ENCODE peak calls at places on chromosome 12, in nine cellular contexts. One of them, this sample, is unnamed.

GRCh38 chr12:15979096-15980091 is 68.3 kb downstream of the DERA start:
- DNase-seq in IMR-90: peak; percentile 93
- DNase-seq in colonic mucosa: peak; percentile 33
- DNase-seq in mucosa of descending colon: no peak
- DNase-seq in A549: peak; percentile 32
- DNase-seq in adrenal gland: no peak
- DNase-seq in SK-N-SH: peak; percentile 45
- DNase-seq in heart left ventricle: no peak
- DNase-seq in fibroblast of lung: peak; percentile 97
- DNase-seq in this sample: peak; percentile 69

GRCh38 chr12:46572644-46573630 is 200.4 kb upstream of the SLC38A2 start:
- DNase-seq in colonic mucosa: no peak
- DNase-seq in adrenal gland: no peak
- DNase-seq in SK-N-SH: no peak
- DNase-seq in A549: no peak
- DNase-seq in IMR-90: no peak
- DNase-seq in mucosa of descending colon: no peak
- DNase-seq in heart left ventricle: no peak
- DNase-seq in fibroblast of lung: no peak
- DNase-seq in this sample: no peak

GRCh38 chr12:123097521-123098084 is 53.3 kb downstream of the PITPNM2 start:
- DNase-seq in colonic mucosa: peak; percentile 45
- DNase-seq in heart left ventricle: peak; percentile 80
- DNase-seq in adrenal gland: peak; percentile 93
- DNase-seq in SK-N-SH: no peak
- DNase-seq in fibroblast of lung: no peak
- DNase-seq in mucosa of descending colon: no peak
- DNase-seq in A549: no peak
- DNase-seq in IMR-90: no peak
- DNase-seq in this sample: no peak

GRCh38 chr12:86249276-86249675 is 6.9 kb downstream of the MGAT4C start:
- DNase-seq in SK-N-SH: no peak
- DNase-seq in adrenal gland: no peak
- DNase-seq in A549: no peak
- DNase-seq in heart left ventricle: no peak
- DNase-seq in IMR-90: no peak
- DNase-seq in mucosa of descending colon: no peak
- DNase-seq in fibroblast of lung: peak; percentile 75
- DNase-seq in colonic mucosa: no peak
- DNase-seq in this sample: no peak

GRCh38 chr12:111582133-111582747 is 16.9 kb downstream of the ATXN2 start:
- DNase-seq in heart left ventricle: no peak
- DNase-seq in mucosa of descending colon: no peak
- DNase-seq in adrenal gland: no peak
- DNase-seq in SK-N-SH: no peak
- DNase-seq in IMR-90: no peak
- DNase-seq in colonic mucosa: no peak
- DNase-seq in A549: no peak
- DNase-seq in fibroblast of lung: no peak
- DNase-seq in this sample: no peak

GRCh38 chr12:54369597-54370217 is 5.4 kb upstream of the GPR84 start:
- DNase-seq in colonic mucosa: no peak
- DNase-seq in heart left ventricle: no peak
- DNase-seq in A549: no peak
- DNase-seq in IMR-90: no peak
- DNase-seq in SK-N-SH: no peak
- DNase-seq in adrenal gland: no peak
- DNase-seq in fibroblast of lung: no peak
- DNase-seq in mucosa of descending colon: no peak
- DNase-seq in this sample: no peak

GRCh38 chr12:118058881-118059644 is 1.9 kb downstream of the WSB2 start:
- DNase-seq in adrenal gland: no peak
- DNase-seq in IMR-90: peak; percentile 47
- DNase-seq in heart left ventricle: no peak
- DNase-seq in mucosa of descending colon: no peak
- DNase-seq in SK-N-SH: no peak
- DNase-seq in A549: no peak
- DNase-seq in colonic mucosa: no peak
- DNase-seq in fibroblast of lung: peak; percentile 82
- DNase-seq in this sample: no peak

GRCh38 chr12:92570056-92570753 is 132.6 kb upstream of the PLEKHG7 start:
- DNase-seq in mucosa of descending colon: no peak
- DNase-seq in SK-N-SH: peak; percentile 49
- DNase-seq in fibroblast of lung: peak; percentile 70
- DNase-seq in A549: peak; percentile 88
- DNase-seq in adrenal gland: peak; percentile 87
- DNase-seq in heart left ventricle: peak; percentile 71
- DNase-seq in IMR-90: peak; percentile 86
- DNase-seq in colonic mucosa: peak; percentile 79
- DNase-seq in this sample: peak; percentile 91

GRCh38 chr12:27772328-27773049 is 7.5 kb upstream of the KLHL42 start:
- DNase-seq in IMR-90: peak; percentile 35
- DNase-seq in SK-N-SH: no peak
- DNase-seq in A549: no peak
- DNase-seq in adrenal gland: no peak
- DNase-seq in colonic mucosa: no peak
- DNase-seq in heart left ventricle: no peak
- DNase-seq in mucosa of descending colon: no peak
- DNase-seq in fibroblast of lung: peak; percentile 17
- DNase-seq in this sample: no peak

GRCh38 chr12:57611810-57612710 is 825 bp downstream of the ARHGEF25 start:
- DNase-seq in colonic mucosa: no peak
- DNase-seq in IMR-90: no peak
- DNase-seq in adrenal gland: no peak
- DNase-seq in fibroblast of lung: no peak
- DNase-seq in SK-N-SH: peak; percentile 64
- DNase-seq in A549: no peak
- DNase-seq in mucosa of descending colon: no peak
- DNase-seq in heart left ventricle: no peak
- DNase-seq in this sample: no peak

GRCh38 chr12:2339022-2339431 is 286.2 kb downstream of the CACNA1C start:
- DNase-seq in fibroblast of lung: peak; percentile 92
- DNase-seq in A549: peak; percentile 23
- DNase-seq in colonic mucosa: no peak
- DNase-seq in IMR-90: peak; percentile 96
- DNase-seq in SK-N-SH: no peak
- DNase-seq in adrenal gland: no peak
- DNase-seq in heart left ventricle: no peak
- DNase-seq in mucosa of descending colon: no peak
- DNase-seq in this sample: peak; percentile 89

GRCh38 chr12:57620936-57621496 is 9.8 kb downstream of the ARHGEF25 start:
- DNase-seq in SK-N-SH: peak; percentile 59
- DNase-seq in IMR-90: no peak
- DNase-seq in adrenal gland: no peak
- DNase-seq in colonic mucosa: no peak
- DNase-seq in A549: no peak
- DNase-seq in fibroblast of lung: no peak
- DNase-seq in heart left ventricle: no peak
- DNase-seq in mucosa of descending colon: no peak
- DNase-seq in this sample: no peak

GRCh38 chr12:92952394-92952793 is 23.3 kb upstream of the EEA1 start:
- DNase-seq in A549: no peak
- DNase-seq in IMR-90: no peak
- DNase-seq in mucosa of descending colon: no peak
- DNase-seq in SK-N-SH: no peak
- DNase-seq in adrenal gland: no peak
- DNase-seq in heart left ventricle: no peak
- DNase-seq in colonic mucosa: no peak
- DNase-seq in fibroblast of lung: no peak
- DNase-seq in this sample: no peak

GRCh38 chr12:11731455-11731854 is 82.0 kb downstream of the ETV6 start:
- DNase-seq in SK-N-SH: no peak
- DNase-seq in IMR-90: peak; percentile 73
- DNase-seq in colonic mucosa: no peak
- DNase-seq in fibroblast of lung: peak; percentile 85
- DNase-seq in A549: peak; percentile 21
- DNase-seq in adrenal gland: no peak
- DNase-seq in heart left ventricle: no peak
- DNase-seq in mucosa of descending colon: no peak
- DNase-seq in this sample: no peak

GRCh38 chr12:69509308-69509736 is 39.1 kb downstream of the FRS2 start:
- DNase-seq in IMR-90: peak; percentile 46
- DNase-seq in adrenal gland: no peak
- DNase-seq in A549: no peak
- DNase-seq in mucosa of descending colon: no peak
- DNase-seq in heart left ventricle: no peak
- DNase-seq in SK-N-SH: peak; percentile 40
- DNase-seq in colonic mucosa: no peak
- DNase-seq in fibroblast of lung: peak; percentile 71
- DNase-seq in this sample: no peak

GRCh38 chr12:56243731-56244181 is 13.9 kb downstream of the SLC39A5 start:
- DNase-seq in heart left ventricle: no peak
- DNase-seq in SK-N-SH: peak; percentile 69
- DNase-seq in IMR-90: no peak
- DNase-seq in fibroblast of lung: no peak
- DNase-seq in mucosa of descending colon: no peak
- DNase-seq in adrenal gland: peak; percentile 87
- DNase-seq in A549: no peak
- DNase-seq in colonic mucosa: no peak
- DNase-seq in this sample: no peak

DNA sequence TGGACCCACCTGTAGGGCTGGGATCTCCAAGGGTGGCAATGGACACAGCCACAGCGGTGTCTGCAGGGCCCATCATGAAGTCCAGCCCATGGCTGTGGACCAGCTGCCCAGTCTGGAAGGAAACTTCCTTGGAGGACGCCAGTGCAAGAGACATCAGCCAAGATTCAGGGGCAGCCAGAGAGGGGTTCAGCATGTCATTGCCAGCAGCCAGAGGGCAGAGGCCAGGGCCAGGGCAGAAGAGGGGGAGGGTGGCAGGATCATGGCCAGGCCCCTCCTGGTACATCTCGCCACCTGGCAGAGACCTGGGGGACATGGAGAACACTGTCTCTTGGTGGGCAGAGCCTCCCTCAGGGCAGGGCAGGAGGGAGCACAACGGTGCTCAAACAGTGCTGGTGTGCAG is 10.2 kb downstream of the ANHX start:
- DNase-seq in IMR-90: no peak
- DNase-seq in adrenal gland: no peak
- DNase-seq in mucosa of descending colon: no peak
- DNase-seq in heart left ventricle: no peak
- DNase-seq in colonic mucosa: no peak
- DNase-seq in SK-N-SH: no peak
- DNase-seq in A549: no peak
- DNase-seq in fibroblast of lung: no peak
- DNase-seq in this sample: no peak
- H3K9me3 ChIP-seq in IMR-90: peaks cover 68% of the 10 kb centered on the region
- H3K9me3 ChIP-seq in adrenal gland: no peaks in the 10 kb centered on the region
- H3K9me3 ChIP-seq in mucosa of descending colon: peaks cover 54% of the 10 kb centered on the region
- H3K9me3 ChIP-seq in heart left ventricle: no peaks in the 10 kb centered on the region
- H3K9me3 ChIP-seq in colonic mucosa: no peaks in the 10 kb centered on the region
- H3K9me3 ChIP-seq in SK-N-SH: no peaks in the 10 kb centered on the region
- H3K9me3 ChIP-seq in A549: peaks cover 69% of the 10 kb centered on the region
- H3K9me3 ChIP-seq in fibroblast of lung: no peaks in the 10 kb centered on the region
- H3K9me3 ChIP-seq in this sample: peaks cover 3% of the 10 kb centered on the region

GRCh38 chr12:948238-948637 is 1.3 kb downstream of the RAD52 start:
- DNase-seq in heart left ventricle: no peak
- DNase-seq in adrenal gland: no peak
- DNase-seq in fibroblast of lung: no peak
- DNase-seq in SK-N-SH: no peak
- DNase-seq in IMR-90: no peak
- DNase-seq in mucosa of descending colon: no peak
- DNase-seq in A549: no peak
- DNase-seq in colonic mucosa: peak; percentile 56
- DNase-seq in this sample: peak; percentile 81
- H3K4me3 ChIP-seq in heart left ventricle: peak overlapping the region; percentile 92
- H3K4me3 ChIP-seq in adrenal gland: no peak overlapping the region
- H3K4me3 ChIP-seq in fibroblast of lung: peak overlapping the region; percentile 84
- H3K4me3 ChIP-seq in SK-N-SH: peak overlapping the region; percentile 69
- H3K4me3 ChIP-seq in IMR-90: no peak overlapping the region
- H3K4me3 ChIP-seq in mucosa of descending colon: peak overlapping the region; percentile 61
- H3K4me3 ChIP-seq in A549: peak overlapping the region; percentile 69
- H3K4me3 ChIP-seq in colonic mucosa: peak overlapping the region; percentile 84
- H3K4me3 ChIP-seq in this sample: no peak overlapping the region

DNA sequence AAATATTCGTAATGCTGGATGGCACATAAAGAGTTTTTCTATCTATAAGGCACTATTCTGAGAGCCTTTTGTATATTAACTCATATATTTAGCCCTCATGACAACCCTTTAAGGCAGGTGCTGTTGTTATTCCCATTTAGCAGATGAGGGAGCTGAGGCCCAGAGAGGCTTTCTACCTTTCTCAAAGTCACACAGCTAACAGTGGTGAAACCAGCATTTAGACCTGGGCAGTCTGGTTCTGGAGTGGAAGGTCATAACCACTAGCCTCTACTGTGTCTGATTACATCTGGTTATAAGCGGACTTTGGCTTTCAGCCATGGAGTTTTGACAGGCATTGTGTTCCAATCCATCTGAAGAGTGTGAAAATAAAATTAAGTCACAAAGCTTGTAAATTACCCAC is 41.2 kb upstream of the HDAC7 start:
- DNase-seq in A549: no peak
- DNase-seq in colonic mucosa: no peak
- DNase-seq in adrenal gland: no peak
- DNase-seq in heart left ventricle: no peak
- DNase-seq in SK-N-SH: no peak
- DNase-seq in IMR-90: no peak
- DNase-seq in mucosa of descending colon: no peak
- DNase-seq in fibroblast of lung: no peak
- DNase-seq in this sample: no peak
- H3K4me1 ChIP-seq in A549: no peaks in the 10 kb centered on the region
- H3K4me1 ChIP-seq in colonic mucosa: no peaks in the 10 kb centered on the region
- H3K4me1 ChIP-seq in adrenal gland: peaks cover 19% of the 10 kb centered on the region
- H3K4me1 ChIP-seq in heart left ventricle: no peaks in the 10 kb centered on the region
- H3K4me1 ChIP-seq in SK-N-SH: no peaks in the 10 kb centered on the region
- H3K4me1 ChIP-seq in IMR-90: no peaks in the 10 kb centered on the region
- H3K4me1 ChIP-seq in mucosa of descending colon: no peaks in the 10 kb centered on the region
- H3K4me1 ChIP-seq in fibroblast of lung: no peaks in the 10 kb centered on the region
- H3K4me1 ChIP-seq in this sample: peaks cover 9% of the 10 kb centered on the region

GRCh38 chr12:96344124-96344695 is 56.0 kb downstream of the CDK17 start:
- DNase-seq in IMR-90: no peak
- DNase-seq in SK-N-SH: no peak
- DNase-seq in adrenal gland: no peak
- DNase-seq in mucosa of descending colon: no peak
- DNase-seq in fibroblast of lung: no peak
- DNase-seq in A549: no peak
- DNase-seq in heart left ventricle: no peak
- DNase-seq in colonic mucosa: no peak
- DNase-seq in this sample: no peak
- H3K9me3 ChIP-seq in IMR-90: peaks cover 3% of the 10 kb centered on the region
- H3K9me3 ChIP-seq in SK-N-SH: peaks cover 11% of the 10 kb centered on the region
- H3K9me3 ChIP-seq in adrenal gland: no peaks in the 10 kb centered on the region
- H3K9me3 ChIP-seq in mucosa of descending colon: peaks cover 17% of the 10 kb centered on the region
- H3K9me3 ChIP-seq in fibroblast of lung: peaks cover 2% of the 10 kb centered on the region
- H3K9me3 ChIP-seq in A549: peaks cover 12% of the 10 kb centered on the region
- H3K9me3 ChIP-seq in heart left ventricle: peaks cover 8% of the 10 kb centered on the region
- H3K9me3 ChIP-seq in colonic mucosa: no peaks in the 10 kb centered on the region
- H3K9me3 ChIP-seq in this sample: no peaks in the 10 kb centered on the region

This sample was measured in small intestine.